ENCODE peak calls at places on chromosomes 5 and 9, in five cellular contexts. G is cardiac fibroblast, B is D721Med, S is upper lobe of right lung, M is adrenal gland. U is an unnamed sample.

GRCh38 chr5:157748740-157749461 is 5.4 kb downstream of the LSM11 start:
- DNase-seq in G (peak; percentile 81), B (no peak), S (no peak), M (peak; percentile 74), U (peak; percentile 77)

GRCh38 chr5:136814621-136815378 is 449.5 kb upstream of the TRPC7 start:
- DNase-seq in G (peak; percentile 31), B (no peak), S (no peak), M (no peak), U (peak; percentile 28)

GRCh38 chr5:73447234-73448071 is 1.1 kb downstream of the FOXD1 start:
- DNase-seq in G (peak; percentile 46), B (no peak), S (peak; percentile 63), M (no peak), U (peak; percentile 74)

GRCh38 chr9:132670816-132671371 is 630 bp downstream of the GTF3C4 start:
- DNase-seq in G (peak; percentile 26), B (peak; percentile 24), S (peak; percentile 66), M (peak; percentile 10), U (no peak)

GRCh38 chr5:9865574-9865973 is 235.4 kb upstream of the TAS2R1 start:
- DNase-seq in G (no peak), B (no peak), S (no peak), M (no peak), U (no peak)

GRCh38 chr5:175517824-175518450 is 39.6 kb downstream of the SFXN1 start:
- DNase-seq in G (peak; percentile 67), B (no peak), S (no peak), M (peak; percentile 72), U (peak; percentile 90)

GRCh38 chr9:123425261-123425821 is 69.3 kb downstream of the CRB2 start:
- DNase-seq in G (no peak), B (no peak), S (no peak), M (peak; percentile 76), U (no peak)

GRCh38 chr5:159316519-159317383 is 13.5 kb downstream of the IL12B start:
- DNase-seq in G (peak; percentile 79), B (no peak), S (no peak), M (peak; percentile 22), U (peak; percentile 64)

GRCh38 chr5:97377582-97377981 is 194.5 kb upstream of the RIOK2 start:
- DNase-seq in G (no peak), B (no peak), S (no peak), M (no peak), U (no peak)

GRCh38 chr5:1104327-1105006 is 7.4 kb downstream of the SLC12A7 start:
- DNase-seq in G (no peak), B (no peak), S (no peak), M (no peak), U (no peak)

GRCh38 chr5:134092875-134093274 is 21.6 kb upstream of the TCF7 start:
- DNase-seq in G (no peak), B (no peak), S (no peak), M (no peak), U (no peak)

GRCh38 chr9:121640076-121640475 is 11.4 kb upstream of the DAB2IP start:
- DNase-seq in G (peak; percentile 27), B (peak; percentile 63), S (peak; percentile 78), M (peak; percentile 46), U (no peak)

GRCh38 chr9:35552376-35552775 is 52.7 kb upstream of the TESK1 start:
- DNase-seq in G (no peak), B (no peak), S (no peak), M (no peak), U (no peak)

GRCh38 chr5:172007153-172007794 is 836 bp upstream of the FBXW11 start:
- DNase-seq in G (peak; percentile 19), B (no peak), S (no peak), M (no peak), U (no peak)

GRCh38 chr9:124145903-124146575 is 111.7 kb upstream of the NEK6 start:
- DNase-seq in G (no peak), B (no peak), S (no peak), M (no peak), U (no peak)

GRCh38 chr5:127907907-127908306 is 175.7 kb upstream of the SLC12A2 start:
- DNase-seq in G (no peak), B (no peak), S (no peak), M (no peak), U (no peak)

GRCh38 chr5:134561871-134562296 is 36.4 kb downstream of the JADE2 start:
- DNase-seq in G (peak; percentile 95), B (no peak), S (no peak), M (peak; percentile 97), U (peak; percentile 73)

GRCh38 chr5:176183321-176184074 is 54.7 kb upstream of the SIMC1 start:
- DNase-seq in G (no peak), B (no peak), S (no peak), M (no peak), U (no peak)

GRCh38 chr5:89998505-89998904 is 411.1 kb downstream of the CETN3 start:
- DNase-seq in G (no peak), B (no peak), S (no peak), M (no peak), U (no peak)

GRCh38 chr5:173826179-173826920 is 61.8 kb upstream of the CPEB4 start:
- DNase-seq in G (no peak), B (no peak), S (no peak), M (no peak), U (no peak)

GRCh38 chr5:35644543-35644942 is 26.9 kb downstream of the SPEF2 start:
- DNase-seq in G (no peak), B (no peak), S (no peak), M (no peak), U (no peak)

GRCh38 chr5:68333649-68334549 is 118.3 kb downstream of the PIK3R1 start:
- DNase-seq in G (peak; percentile 82), B (no peak), S (no peak), M (peak; percentile 16), U (peak; percentile 92)
- TF ChIP-seq CTCF in G (peak; percentile 45), B (no peak), S (no peak), M (no peak), U (peak; percentile 47)

DNA sequence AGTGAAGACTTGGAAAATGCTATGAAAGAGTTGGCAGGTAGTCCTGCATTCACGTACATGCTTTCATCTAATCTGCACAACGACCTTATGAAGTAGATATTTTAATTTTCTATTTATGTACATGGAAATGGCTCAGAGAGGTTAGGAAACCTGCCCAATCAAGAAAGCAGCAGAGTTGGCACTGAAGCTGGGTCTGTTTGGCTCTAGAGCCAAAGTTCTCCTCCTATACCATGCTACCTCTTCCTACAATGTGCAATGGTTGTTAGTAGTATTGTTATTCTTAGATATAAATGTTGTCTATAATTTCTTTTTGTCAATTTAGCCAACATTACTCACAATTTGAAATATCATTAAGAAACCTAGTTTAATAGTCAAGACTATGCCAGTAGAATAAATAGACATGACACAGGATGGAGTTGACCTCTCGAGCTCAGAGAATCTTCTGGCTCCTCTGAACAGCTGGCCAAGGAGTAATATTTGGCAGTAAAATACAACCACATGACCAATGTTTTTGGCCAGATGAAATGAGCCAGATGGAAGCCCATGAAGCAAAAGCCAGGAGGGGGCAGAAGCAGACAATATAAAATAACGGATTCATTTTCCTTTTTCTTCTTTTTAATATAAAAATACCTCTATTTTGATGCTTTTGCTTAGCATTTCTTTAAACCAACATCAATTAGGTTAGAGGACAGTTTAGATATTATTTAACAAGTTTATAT is 542.3 kb downstream of the PDE4D start:
- DNase-seq in G (peak; percentile 72), B (no peak), S (no peak), M (no peak), U (peak; percentile 41)
- TF ChIP-seq CTCF in G (no peak), B (no peak), S (peak; percentile 26), M (no peak), U (no peak)

GRCh38 chr5:7850241-7850532 is 746 bp downstream of the CFAP90 start:
- DNase-seq in G (no peak), B (no peak), S (peak; percentile 63), M (no peak), U (no peak)

GRCh38 chr5:7852542-7852941 is 1.6 kb upstream of the CFAP90 start:
- DNase-seq in G (peak; percentile 64), B (no peak), S (no peak), M (no peak), U (peak; percentile 11)

GRCh38 chr5:7851617-7852289 is 820 bp upstream of the CFAP90 start:
- DNase-seq in G (no peak), B (no peak), S (no peak), M (no peak), U (no peak)

GRCh38 chr5:7850533-7851239 is at the start of gene CFAP90:
- DNase-seq in G (peak; percentile 60), B (no peak), S (peak; percentile 86), M (peak; percentile 44), U (peak; percentile 41)

GRCh38 chr5:7851240-7851592 is 283 bp upstream of the CFAP90 start:
- DNase-seq in G (no peak), B (no peak), S (no peak), M (no peak), U (no peak)
- TF ChIP-seq CTCF in G (no peak), B (no peak), S (no peak), M (no peak), U (no peak)

GRCh38 chr5:15791859-15792258 is 291.9 kb downstream of the FBXL7 start:
- DNase-seq in G (no peak), B (no peak), S (no peak), M (no peak), U (peak; percentile 59)

GRCh38 chr5:15790446-15791005 is 290.5 kb downstream of the FBXL7 start:
- DNase-seq in G (no peak), B (no peak), S (no peak), M (no peak), U (no peak)

GRCh38 chr5:15794117-15794985 is 294.4 kb downstream of the FBXL7 start:
- DNase-seq in G (peak; percentile 53), B (no peak), S (no peak), M (no peak), U (no peak)

GRCh38 chr5:15789661-15790060 is 289.7 kb downstream of the FBXL7 start:
- DNase-seq in G (no peak), B (no peak), S (no peak), M (peak; percentile 35), U (no peak)

DNA sequence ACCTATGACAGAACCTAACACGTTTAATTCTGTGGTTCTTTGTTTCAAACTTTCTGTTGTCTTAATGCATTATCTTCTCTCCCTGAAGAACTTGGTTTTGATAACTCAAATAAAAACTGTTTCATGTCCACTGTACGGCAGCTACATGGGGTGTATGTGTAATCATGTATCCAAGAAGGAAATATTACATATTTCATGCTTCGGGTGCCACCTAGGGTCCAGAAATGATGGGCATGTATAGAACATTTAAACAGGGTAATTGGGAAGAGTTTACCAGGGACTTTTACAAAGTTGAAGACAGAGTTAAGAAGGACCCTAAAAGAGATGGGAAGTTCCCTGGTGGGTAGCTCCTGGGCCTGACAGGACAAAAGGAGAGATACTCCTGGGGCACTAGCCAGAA is 291.3 kb downstream of the FBXL7 start:
- DNase-seq in G (peak; percentile 11), B (no peak), S (no peak), M (no peak), U (peak; percentile 16)
- TF ChIP-seq CTCF in G (peak; percentile 19), B (peak; percentile 57), S (no peak), M (no peak), U (peak; percentile 17)